ENCODE peak calls at places on chromosomes 12 and 14, in five cellular contexts. One of them, this sample, is unnamed.

GRCh38 chr14:29709490-29709889 is 218.2 kb downstream of the PRKD1 start:
- DNase-seq in heart left ventricle: no peak
- DNase-seq in fibroblast of lung: no peak
- DNase-seq in thyroid gland: no peak
- DNase-seq in mammary epithelial cell: no peak
- DNase-seq in this sample: no peak

GRCh38 chr14:75877292-75877691 is 104.5 kb downstream of the TGFB3 start:
- DNase-seq in heart left ventricle: no peak
- DNase-seq in fibroblast of lung: peak; percentile 98
- DNase-seq in thyroid gland: no peak
- DNase-seq in mammary epithelial cell: peak; percentile 96
- DNase-seq in this sample: peak; percentile 83

GRCh38 chr12:112182499-112182898 is 57.1 kb downstream of the TRAFD1 start:
- DNase-seq in heart left ventricle: no peak
- DNase-seq in fibroblast of lung: peak; percentile 6
- DNase-seq in thyroid gland: no peak
- DNase-seq in mammary epithelial cell: no peak
- DNase-seq in this sample: no peak

GRCh38 chr12:98543701-98544100 is 28.3 kb downstream of the TMPO start:
- DNase-seq in heart left ventricle: no peak
- DNase-seq in fibroblast of lung: no peak
- DNase-seq in thyroid gland: no peak
- DNase-seq in mammary epithelial cell: no peak
- DNase-seq in this sample: no peak

GRCh38 chr12:105555556-105555973 is 225.1 kb downstream of the C12orf75 start:
- DNase-seq in heart left ventricle: no peak
- DNase-seq in fibroblast of lung: peak; percentile 48
- DNase-seq in thyroid gland: no peak
- DNase-seq in mammary epithelial cell: no peak
- DNase-seq in this sample: no peak

GRCh38 chr12:41365653-41366131 is 177.6 kb downstream of the PDZRN4 start:
- DNase-seq in heart left ventricle: no peak
- DNase-seq in fibroblast of lung: peak; percentile 8
- DNase-seq in thyroid gland: no peak
- DNase-seq in mammary epithelial cell: no peak
- DNase-seq in this sample: no peak

GRCh38 chr12:112261559-112261958 is 120.7 kb downstream of the HECTD4 start:
- DNase-seq in heart left ventricle: no peak
- DNase-seq in fibroblast of lung: no peak
- DNase-seq in thyroid gland: peak; percentile 9
- DNase-seq in mammary epithelial cell: no peak
- DNase-seq in this sample: no peak

GRCh38 chr12:46200551-46200950 is 68.3 kb downstream of the SLC38A1 start:
- DNase-seq in heart left ventricle: no peak
- DNase-seq in fibroblast of lung: no peak
- DNase-seq in thyroid gland: no peak
- DNase-seq in mammary epithelial cell: no peak
- DNase-seq in this sample: no peak

GRCh38 chr14:25006961-25007795 is 42.8 kb downstream of the STXBP6 start:
- DNase-seq in heart left ventricle: no peak
- DNase-seq in fibroblast of lung: peak; percentile 99
- DNase-seq in thyroid gland: no peak
- DNase-seq in mammary epithelial cell: peak; percentile 85
- DNase-seq in this sample: peak; percentile 81

GRCh38 chr12:53213348-53213747 is 6.3 kb upstream of the ITGB7 start:
- DNase-seq in heart left ventricle: peak; percentile 92
- DNase-seq in fibroblast of lung: peak; percentile 56
- DNase-seq in thyroid gland: peak; percentile 79
- DNase-seq in mammary epithelial cell: no peak
- DNase-seq in this sample: no peak

GRCh38 chr12:120199595-120200306 is 1.2 kb downstream of the RPLP0 start:
- DNase-seq in heart left ventricle: no peak
- DNase-seq in fibroblast of lung: peak; percentile 90
- DNase-seq in thyroid gland: no peak
- DNase-seq in mammary epithelial cell: peak; percentile 58
- DNase-seq in this sample: peak; percentile 44
- H3K27ac ChIP-seq in heart left ventricle: peak overlapping the region; percentile 85
- H3K27ac ChIP-seq in fibroblast of lung: peak overlapping the region; percentile 95
- H3K27ac ChIP-seq in thyroid gland: peak overlapping the region; percentile 30
- H3K27ac ChIP-seq in mammary epithelial cell: peak overlapping the region; percentile 86
- H3K27ac ChIP-seq in this sample: peak overlapping the region; percentile 78

DNA sequence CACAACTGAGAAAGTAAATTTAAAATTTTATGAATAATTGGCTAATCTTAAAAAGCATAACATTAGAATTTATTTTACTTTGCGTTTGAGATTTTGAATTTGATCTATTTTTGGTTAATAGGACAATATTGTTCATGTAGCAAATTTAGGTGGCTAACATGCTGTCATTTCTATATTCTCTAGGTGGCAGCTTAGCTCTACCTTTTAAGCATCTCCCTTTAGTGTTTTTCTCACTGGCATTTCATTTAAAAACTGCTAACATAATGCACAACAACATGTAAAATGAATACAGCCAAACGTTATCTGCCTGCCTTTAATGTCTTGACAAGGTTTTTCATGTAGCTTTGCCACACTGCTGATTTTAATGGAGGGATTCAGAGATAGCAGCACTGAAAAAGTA is 272.3 kb upstream of the FBXO33 start:
- DNase-seq in heart left ventricle: no peak
- DNase-seq in fibroblast of lung: no peak
- DNase-seq in thyroid gland: no peak
- DNase-seq in mammary epithelial cell: no peak
- DNase-seq in this sample: no peak
- TF ChIP-seq CTCF in heart left ventricle: no peak
- TF ChIP-seq CTCF in fibroblast of lung: no peak
- TF ChIP-seq CTCF in thyroid gland: no peak
- TF ChIP-seq CTCF in mammary epithelial cell: no peak
- TF ChIP-seq CTCF in this sample: no peak

DNA sequence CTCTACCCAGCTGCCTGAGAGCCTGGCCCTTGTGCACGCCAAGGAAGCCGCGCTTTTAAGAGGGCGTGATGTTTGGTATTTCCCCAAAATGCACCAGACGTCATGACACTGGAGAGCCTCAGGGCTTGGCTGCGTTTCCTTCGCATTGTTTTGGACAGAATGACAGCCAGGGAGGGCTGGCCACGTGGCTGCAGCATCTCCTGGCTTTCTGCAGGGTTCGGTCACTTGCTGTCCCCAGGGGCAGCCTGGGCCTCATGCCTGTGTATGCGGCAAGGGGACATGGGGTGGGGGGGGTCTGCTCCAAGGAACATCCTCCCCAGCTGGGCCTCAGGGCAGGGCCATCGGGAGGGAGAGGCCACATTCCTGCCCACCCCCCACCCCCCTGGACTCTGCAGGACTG is 16.2 kb upstream of the NUDT14 start:
- DNase-seq in heart left ventricle: peak; percentile 79
- DNase-seq in fibroblast of lung: peak; percentile 25
- DNase-seq in thyroid gland: no peak
- DNase-seq in mammary epithelial cell: peak; percentile 31
- DNase-seq in this sample: no peak
- H3K4me1 ChIP-seq in heart left ventricle: peaks cover 85% of the 10 kb centered on the region
- H3K4me1 ChIP-seq in fibroblast of lung: no peaks in the 10 kb centered on the region
- H3K4me1 ChIP-seq in thyroid gland: peaks cover 9% of the 10 kb centered on the region
- H3K4me1 ChIP-seq in mammary epithelial cell: peaks cover 11% of the 10 kb centered on the region
- H3K4me1 ChIP-seq in this sample: no peaks in the 10 kb centered on the region

DNA sequence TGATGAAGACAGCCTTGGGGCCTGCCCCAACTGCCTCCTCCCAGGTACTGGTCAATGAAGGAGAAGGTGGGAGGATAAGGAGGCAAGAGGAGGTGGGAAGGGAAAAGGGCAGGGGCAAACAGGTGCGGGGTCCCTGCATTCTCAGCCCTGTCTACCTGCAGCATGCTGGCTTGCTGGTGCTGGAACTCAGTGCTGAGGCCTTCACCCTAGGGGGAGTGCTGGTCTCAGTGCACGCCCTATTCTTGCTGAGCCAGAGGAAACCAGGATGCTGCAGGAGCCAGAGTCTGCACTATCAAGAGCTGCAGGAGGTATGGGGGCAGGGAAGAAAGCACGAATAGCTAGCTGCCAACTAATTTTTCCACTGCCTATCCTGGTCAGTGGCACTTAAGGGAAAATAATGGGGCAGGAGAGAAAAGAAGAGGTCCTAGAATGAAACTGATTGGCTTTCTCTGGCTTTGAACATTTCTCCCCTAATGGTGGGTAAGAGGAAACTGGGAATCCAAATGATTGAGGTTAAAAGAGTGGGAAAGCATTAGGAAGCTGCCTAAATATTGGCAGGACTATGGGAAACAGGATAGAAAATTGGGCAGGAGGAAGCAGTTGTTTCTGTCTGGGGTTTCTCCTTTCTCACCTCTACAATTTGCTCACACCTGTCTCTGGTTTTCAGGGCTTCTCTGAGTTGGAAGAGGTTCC is 1.8 kb downstream of the TMEM253 start:
- DNase-seq in heart left ventricle: no peak
- DNase-seq in fibroblast of lung: no peak
- DNase-seq in thyroid gland: peak; percentile 14
- DNase-seq in mammary epithelial cell: no peak
- DNase-seq in this sample: peak; percentile 18
- H3K27ac ChIP-seq in heart left ventricle: no peak overlapping the region
- H3K27ac ChIP-seq in fibroblast of lung: no peak overlapping the region
- H3K27ac ChIP-seq in thyroid gland: no peak overlapping the region
- H3K27ac ChIP-seq in mammary epithelial cell: peak overlapping the region; percentile 4
- H3K27ac ChIP-seq in this sample: no peak overlapping the region

This sample was measured in foreskin keratinocyte.